ENCODE peak calls at places on chromosome 16, in five cellular contexts. One of them, this sample, is unnamed.

GRCh38 chr16:30357715-30358576 is 2.8 kb upstream of the CD2BP2 start:
- DNase-seq in cardiac fibroblast: no peak
- DNase-seq in prostate gland: no peak
- DNase-seq in ascending aorta: no peak
- DNase-seq in astrocyte of the cerebellum: no peak
- DNase-seq in this sample: no peak

GRCh38 chr16:11087691-11088431 is 143.5 kb downstream of the CLEC16A start:
- DNase-seq in cardiac fibroblast: no peak
- DNase-seq in prostate gland: no peak
- DNase-seq in ascending aorta: no peak
- DNase-seq in astrocyte of the cerebellum: no peak
- DNase-seq in this sample: no peak

GRCh38 chr16:84782841-84783240 is 36.9 kb upstream of the CRISPLD2 start:
- DNase-seq in cardiac fibroblast: no peak
- DNase-seq in prostate gland: no peak
- DNase-seq in ascending aorta: no peak
- DNase-seq in astrocyte of the cerebellum: no peak
- DNase-seq in this sample: no peak

GRCh38 chr16:3458278-3458851 is 14.9 kb downstream of the NAA60 start:
- DNase-seq in cardiac fibroblast: peak
- DNase-seq in prostate gland: no peak
- DNase-seq in ascending aorta: peak
- DNase-seq in astrocyte of the cerebellum: no peak
- DNase-seq in this sample: peak

GRCh38 chr16:52861614-52862022 is 191.1 kb downstream of the CHD9NB start:
- DNase-seq in cardiac fibroblast: peak
- DNase-seq in prostate gland: no peak
- DNase-seq in ascending aorta: no peak
- DNase-seq in astrocyte of the cerebellum: no peak
- DNase-seq in this sample: peak

GRCh38 chr16:588639-588888 is 1.3 kb upstream of the RAB40C start:
- DNase-seq in cardiac fibroblast: peak
- DNase-seq in prostate gland: no peak
- DNase-seq in ascending aorta: peak
- DNase-seq in astrocyte of the cerebellum: no peak
- DNase-seq in this sample: peak

GRCh38 chr16:11349599-11350276 is 4.5 kb downstream of the RMI2 start:
- DNase-seq in cardiac fibroblast: peak
- DNase-seq in prostate gland: peak
- DNase-seq in ascending aorta: peak
- DNase-seq in astrocyte of the cerebellum: no peak
- DNase-seq in this sample: peak

GRCh38 chr16:15484662-15485061 is 50.3 kb downstream of the BMERB1 start:
- DNase-seq in cardiac fibroblast: peak
- DNase-seq in prostate gland: no peak
- DNase-seq in ascending aorta: no peak
- DNase-seq in astrocyte of the cerebellum: no peak
- DNase-seq in this sample: peak

GRCh38 chr16:85137323-85138072 is 25.2 kb upstream of the CIBAR2 start:
- DNase-seq in cardiac fibroblast: peak
- DNase-seq in prostate gland: peak
- DNase-seq in ascending aorta: peak
- DNase-seq in astrocyte of the cerebellum: peak
- DNase-seq in this sample: peak

GRCh38 chr16:47687694-47688093 is 226.6 kb downstream of the PHKB start:
- DNase-seq in cardiac fibroblast: no peak
- DNase-seq in prostate gland: no peak
- DNase-seq in ascending aorta: no peak
- DNase-seq in astrocyte of the cerebellum: no peak
- DNase-seq in this sample: no peak

GRCh38 chr16:84068783-84069464 is 26.3 kb upstream of the SLC38A8 start:
- DNase-seq in cardiac fibroblast: no peak
- DNase-seq in prostate gland: no peak
- DNase-seq in ascending aorta: no peak
- DNase-seq in astrocyte of the cerebellum: no peak
- DNase-seq in this sample: no peak

GRCh38 chr16:73717266-73718057 is 579.2 kb upstream of the PSMD7 start:
- DNase-seq in cardiac fibroblast: no peak
- DNase-seq in prostate gland: no peak
- DNase-seq in ascending aorta: no peak
- DNase-seq in astrocyte of the cerebellum: no peak
- DNase-seq in this sample: no peak

GRCh38 chr16:57284206-57284951 is at the start of gene PLLP:
- DNase-seq in cardiac fibroblast: no peak
- DNase-seq in prostate gland: no peak
- DNase-seq in ascending aorta: no peak
- DNase-seq in astrocyte of the cerebellum: no peak
- DNase-seq in this sample: no peak

GRCh38 chr16:88300463-88300835 is 82.3 kb upstream of the ZNF469 start:
- DNase-seq in cardiac fibroblast: no peak
- DNase-seq in prostate gland: no peak
- DNase-seq in ascending aorta: no peak
- DNase-seq in astrocyte of the cerebellum: no peak
- DNase-seq in this sample: no peak

This sample was measured in fibroblast of pulmonary artery.